ENCODE peak calls at places on chromosomes 5 and 9, in seven cellular contexts. One of them, this sample, is unnamed.

GRCh38 chr9:96279927-96280326 is 22.0 kb downstream of the HSD17B3 start:
- DNase-seq in mesendoderm: peak
- DNase-seq in neuronal stem cell: no peak
- DNase-seq in H9: no peak
- DNase-seq in H1: no peak
- DNase-seq in mesenchymal stem cell: no peak
- DNase-seq in trophoblast cell: peak
- DNase-seq in this sample: no peak

GRCh38 chr5:154162475-154163217 is 27.9 kb upstream of the GALNT10 start:
- DNase-seq in mesendoderm: no peak
- DNase-seq in neuronal stem cell: no peak
- DNase-seq in H9: no peak
- DNase-seq in H1: no peak
- DNase-seq in mesenchymal stem cell: peak
- DNase-seq in trophoblast cell: no peak
- DNase-seq in this sample: no peak

GRCh38 chr5:113059232-113059805 is 82.7 kb downstream of the DCP2 start:
- DNase-seq in mesendoderm: no peak
- DNase-seq in neuronal stem cell: no peak
- DNase-seq in H9: peak
- DNase-seq in H1: no peak
- DNase-seq in mesenchymal stem cell: peak
- DNase-seq in trophoblast cell: no peak
- DNase-seq in this sample: peak

GRCh38 chr5:2802693-2803365 is 51.4 kb upstream of the IRX2 start:
- DNase-seq in mesendoderm: no peak
- DNase-seq in neuronal stem cell: no peak
- DNase-seq in H9: no peak
- DNase-seq in H1: no peak
- DNase-seq in mesenchymal stem cell: no peak
- DNase-seq in trophoblast cell: peak
- DNase-seq in this sample: no peak

GRCh38 chr9:133048595-133048994 is 13.2 kb upstream of the CEL start:
- DNase-seq in mesendoderm: peak
- DNase-seq in neuronal stem cell: no peak
- DNase-seq in H9: peak
- DNase-seq in H1: no peak
- DNase-seq in mesenchymal stem cell: peak
- DNase-seq in trophoblast cell: no peak
- DNase-seq in this sample: peak

GRCh38 chr5:61734001-61734400 is 401.9 kb downstream of the ZSWIM6 start:
- DNase-seq in mesendoderm: no peak
- DNase-seq in neuronal stem cell: no peak
- DNase-seq in H9: no peak
- DNase-seq in H1: no peak
- DNase-seq in mesenchymal stem cell: no peak
- DNase-seq in trophoblast cell: no peak
- DNase-seq in this sample: no peak

GRCh38 chr9:84697494-84698114 is 28.1 kb downstream of the NTRK2 start:
- DNase-seq in mesendoderm: peak
- DNase-seq in neuronal stem cell: peak
- DNase-seq in H9: peak
- DNase-seq in H1: peak
- DNase-seq in mesenchymal stem cell: peak
- DNase-seq in trophoblast cell: peak
- DNase-seq in this sample: peak

GRCh38 chr9:82555408-82555807 is 507.5 kb downstream of the RASEF start:
- DNase-seq in mesendoderm: no peak
- DNase-seq in neuronal stem cell: no peak
- DNase-seq in H9: no peak
- DNase-seq in H1: no peak
- DNase-seq in mesenchymal stem cell: no peak
- DNase-seq in trophoblast cell: no peak
- DNase-seq in this sample: no peak

GRCh38 chr5:72288923-72289322 is 31.1 kb downstream of the MRPS27 start:
- DNase-seq in mesendoderm: no peak
- DNase-seq in neuronal stem cell: no peak
- DNase-seq in H9: no peak
- DNase-seq in H1: no peak
- DNase-seq in mesenchymal stem cell: no peak
- DNase-seq in trophoblast cell: no peak
- DNase-seq in this sample: no peak

GRCh38 chr9:124934290-124934689 is 6.6 kb downstream of the GOLGA1 start:
- DNase-seq in mesendoderm: no peak
- DNase-seq in neuronal stem cell: no peak
- DNase-seq in H9: no peak
- DNase-seq in H1: no peak
- DNase-seq in mesenchymal stem cell: peak
- DNase-seq in trophoblast cell: no peak
- DNase-seq in this sample: peak

GRCh38 chr9:87333802-87334201 is 163.9 kb upstream of the DAPK1 start:
- DNase-seq in mesendoderm: no peak
- DNase-seq in neuronal stem cell: no peak
- DNase-seq in H9: no peak
- DNase-seq in H1: no peak
- DNase-seq in mesenchymal stem cell: no peak
- DNase-seq in trophoblast cell: peak
- DNase-seq in this sample: no peak

GRCh38 chr5:91978221-91978882 is 595.2 kb upstream of the ARRDC3 start:
- DNase-seq in mesendoderm: no peak
- DNase-seq in neuronal stem cell: no peak
- DNase-seq in H9: no peak
- DNase-seq in H1: no peak
- DNase-seq in mesenchymal stem cell: no peak
- DNase-seq in trophoblast cell: no peak
- DNase-seq in this sample: no peak

GRCh38 chr5:127517480-127518318 is at the start of gene PRRC1:
- DNase-seq in mesendoderm: peak
- DNase-seq in neuronal stem cell: peak
- DNase-seq in H9: peak
- DNase-seq in H1: peak
- DNase-seq in mesenchymal stem cell: peak
- DNase-seq in trophoblast cell: peak
- DNase-seq in this sample: peak
- H3K18ac ChIP-seq in mesendoderm: peak
- H3K18ac ChIP-seq in neuronal stem cell: peak
- H3K18ac ChIP-seq in H9: peak
- H3K18ac ChIP-seq in H1: peak
- H3K18ac ChIP-seq in mesenchymal stem cell: peak
- H3K18ac ChIP-seq in trophoblast cell: peak
- H3K18ac ChIP-seq in this sample: peak

DNA sequence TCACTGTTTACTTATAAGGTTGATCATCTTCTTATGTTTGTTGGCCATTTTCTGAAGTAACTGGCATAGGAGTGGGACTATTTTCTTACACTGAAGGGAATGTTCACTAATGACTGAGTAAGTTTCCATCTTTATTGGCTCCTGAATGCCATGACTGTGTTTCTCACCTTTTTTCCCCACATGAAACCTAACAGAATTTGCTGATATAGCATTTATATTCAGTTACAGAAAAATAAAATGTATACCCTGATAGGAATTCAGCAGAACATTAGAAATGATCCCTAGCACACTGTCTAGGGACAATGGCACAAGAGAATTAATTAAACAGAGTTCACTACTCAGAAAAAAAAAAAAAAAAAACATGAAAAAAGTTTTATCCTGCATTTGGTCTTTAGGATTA is 1465.1 kb upstream of the C9orf72 start:
- DNase-seq in mesendoderm: no peak
- DNase-seq in neuronal stem cell: no peak
- DNase-seq in H9: no peak
- DNase-seq in H1: no peak
- DNase-seq in mesenchymal stem cell: no peak
- DNase-seq in trophoblast cell: no peak
- DNase-seq in this sample: no peak
- H4K8ac ChIP-seq in mesendoderm: no peak
- H4K8ac ChIP-seq in neuronal stem cell: no peak
- H4K8ac ChIP-seq in H9: no peak
- H4K8ac ChIP-seq in H1: no peak
- H4K8ac ChIP-seq in mesenchymal stem cell: no peak
- H4K8ac ChIP-seq in trophoblast cell: no peak
- H4K8ac ChIP-seq in this sample: no peak

GRCh38 chr5:39543335-39543734 is 118.6 kb upstream of the DAB2 start:
- DNase-seq in mesendoderm: no peak
- DNase-seq in neuronal stem cell: no peak
- DNase-seq in H9: no peak
- DNase-seq in H1: no peak
- DNase-seq in mesenchymal stem cell: peak
- DNase-seq in trophoblast cell: no peak
- DNase-seq in this sample: peak

GRCh38 chr5:39542511-39542910 is 117.7 kb upstream of the DAB2 start:
- DNase-seq in mesendoderm: no peak
- DNase-seq in neuronal stem cell: no peak
- DNase-seq in H9: no peak
- DNase-seq in H1: no peak
- DNase-seq in mesenchymal stem cell: peak
- DNase-seq in trophoblast cell: no peak
- DNase-seq in this sample: no peak

GRCh38 chr5:39541920-39542319 is 117.1 kb upstream of the DAB2 start:
- DNase-seq in mesendoderm: no peak
- DNase-seq in neuronal stem cell: no peak
- DNase-seq in H9: no peak
- DNase-seq in H1: no peak
- DNase-seq in mesenchymal stem cell: no peak
- DNase-seq in trophoblast cell: no peak
- DNase-seq in this sample: peak

DNA sequence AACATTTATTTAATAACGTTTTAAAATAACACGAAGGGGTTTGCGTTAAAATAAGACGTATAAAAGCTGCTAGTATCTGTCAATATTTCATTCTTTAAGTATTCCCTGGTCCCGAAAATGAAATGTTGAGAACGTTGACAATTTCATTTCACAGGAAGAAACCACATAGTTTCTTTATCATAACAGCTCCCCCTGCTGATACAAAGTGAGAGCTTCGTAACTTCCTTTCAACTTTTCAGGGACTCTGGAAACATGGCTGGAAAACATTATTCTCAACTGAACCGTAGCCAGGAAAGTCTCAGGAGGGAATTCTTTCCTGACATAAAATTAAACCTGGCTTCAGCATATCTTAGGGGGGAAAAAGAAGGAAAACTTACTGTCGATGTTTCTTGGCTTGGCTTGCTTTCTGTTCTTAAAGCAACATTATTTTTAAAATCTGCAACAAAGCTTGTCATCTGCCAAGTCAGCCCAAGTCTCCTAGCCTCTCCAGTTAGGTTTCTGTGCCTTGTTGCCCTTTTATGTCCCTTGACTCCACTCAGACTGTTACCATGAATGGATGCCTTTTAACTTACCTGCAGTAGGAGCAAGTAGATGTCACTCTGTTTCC is 122.9 kb upstream of the DAB2 start:
- DNase-seq in mesendoderm: peak
- DNase-seq in neuronal stem cell: peak
- DNase-seq in H9: no peak
- DNase-seq in H1: no peak
- DNase-seq in mesenchymal stem cell: peak
- DNase-seq in trophoblast cell: peak
- DNase-seq in this sample: peak
- H3K18ac ChIP-seq in mesendoderm: no peak
- H3K18ac ChIP-seq in neuronal stem cell: no peak
- H3K18ac ChIP-seq in H9: no peak
- H3K18ac ChIP-seq in H1: no peak
- H3K18ac ChIP-seq in mesenchymal stem cell: no peak
- H3K18ac ChIP-seq in trophoblast cell: no peak
- H3K18ac ChIP-seq in this sample: no peak

GRCh38 chr9:119047513-119047912 is 321.7 kb downstream of the BRINP1 start:
- DNase-seq in mesendoderm: no peak
- DNase-seq in neuronal stem cell: no peak
- DNase-seq in H9: no peak
- DNase-seq in H1: no peak
- DNase-seq in mesenchymal stem cell: no peak
- DNase-seq in trophoblast cell: no peak
- DNase-seq in this sample: no peak

GRCh38 chr9:119044801-119045200 is 324.4 kb downstream of the BRINP1 start:
- DNase-seq in mesendoderm: peak
- DNase-seq in neuronal stem cell: peak
- DNase-seq in H9: no peak
- DNase-seq in H1: no peak
- DNase-seq in mesenchymal stem cell: peak
- DNase-seq in trophoblast cell: no peak
- DNase-seq in this sample: no peak

DNA sequence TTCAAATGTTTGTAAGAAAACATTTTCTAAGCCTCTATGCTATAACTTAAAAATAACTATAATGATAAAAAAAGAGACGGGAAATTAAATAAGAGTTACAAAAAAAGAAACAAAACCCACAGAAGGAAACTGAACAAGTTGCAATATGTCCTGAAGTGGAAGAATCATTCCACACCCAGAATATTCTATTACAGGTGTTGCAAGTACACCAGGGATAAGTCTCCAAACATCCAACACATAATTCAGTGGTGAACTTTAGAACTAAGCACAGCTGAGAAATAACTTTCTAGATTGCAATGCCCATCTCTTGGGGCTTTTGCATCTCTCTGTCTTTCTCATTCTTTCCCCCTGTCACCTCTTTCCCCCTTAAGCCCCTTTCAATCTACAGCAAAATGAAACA is 325.2 kb downstream of the BRINP1 start:
- DNase-seq in mesendoderm: no peak
- DNase-seq in neuronal stem cell: no peak
- DNase-seq in H9: no peak
- DNase-seq in H1: no peak
- DNase-seq in mesenchymal stem cell: no peak
- DNase-seq in trophoblast cell: no peak
- DNase-seq in this sample: no peak
- H4K8ac ChIP-seq in mesendoderm: no peak
- H4K8ac ChIP-seq in neuronal stem cell: no peak
- H4K8ac ChIP-seq in H9: no peak
- H4K8ac ChIP-seq in H1: no peak
- H4K8ac ChIP-seq in mesenchymal stem cell: no peak
- H4K8ac ChIP-seq in trophoblast cell: no peak
- H4K8ac ChIP-seq in this sample: no peak

DNA sequence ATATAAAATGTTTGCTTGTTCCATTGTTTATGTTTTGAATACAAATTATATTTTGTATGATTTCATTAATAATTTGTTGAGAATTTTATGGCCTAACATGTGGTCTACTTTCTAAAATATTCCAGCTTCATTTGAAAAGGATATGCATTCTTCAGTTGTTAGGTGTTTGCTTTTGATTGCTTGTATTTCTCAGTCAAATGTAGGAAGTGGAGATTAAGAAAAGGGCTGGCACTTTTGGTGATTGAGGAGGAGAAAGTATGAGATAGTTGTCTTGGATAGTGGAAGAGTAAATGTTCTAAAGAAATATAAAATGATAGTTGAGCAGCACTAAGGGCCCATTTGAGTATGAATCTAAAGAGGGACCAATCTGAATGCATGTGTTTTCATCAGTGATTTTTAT is 23.1 kb downstream of the JAK2 start:
- DNase-seq in mesendoderm: no peak
- DNase-seq in neuronal stem cell: no peak
- DNase-seq in H9: no peak
- DNase-seq in H1: no peak
- DNase-seq in mesenchymal stem cell: no peak
- DNase-seq in trophoblast cell: no peak
- DNase-seq in this sample: peak
- H3K18ac ChIP-seq in mesendoderm: no peak
- H3K18ac ChIP-seq in neuronal stem cell: no peak
- H3K18ac ChIP-seq in H9: no peak
- H3K18ac ChIP-seq in H1: no peak
- H3K18ac ChIP-seq in mesenchymal stem cell: no peak
- H3K18ac ChIP-seq in trophoblast cell: no peak
- H3K18ac ChIP-seq in this sample: no peak

This sample was measured in IMR-90.